ENCODE peak calls at places on chromosome 1, in seven cellular contexts. A is AG04449, J is chondrocyte, L is suprapubic skin, I is mucosa of descending colon, B is nephron progenitor cell, O is fibroblast of pulmonary artery. N is an unnamed sample.

GRCh38 chr1:103125219-103125618 is 16.9 kb upstream of the COL11A1 start:
- DNase-seq in I (no peak), O (no peak), A (no peak), B (no peak), J (no peak), L (no peak), N (no peak)

GRCh38 chr1:147771216-147772125 is 11.1 kb upstream of the GJA5 start:
- DNase-seq in B (peak), A (no peak), O (no peak), L (no peak), I (no peak), J (no peak), N (peak)

GRCh38 chr1:53949023-53949611 is 3.0 kb downstream of the LRRC42 start:
- DNase-seq in J (no peak), B (peak), O (peak), A (no peak), L (no peak), I (no peak), N (no peak)

GRCh38 chr1:156875067-156875615 is 14.5 kb downstream of the NTRK1 start:
- DNase-seq in B (no peak), A (no peak), O (no peak), L (no peak), I (no peak), J (no peak), N (no peak)

GRCh38 chr1:29488086-29488793 is 251.9 kb downstream of the PTPRU start:
- DNase-seq in L (peak), I (no peak), B (no peak), A (no peak), O (no peak), J (peak), N (no peak)

GRCh38 chr1:26999440-26999987 is 6.0 kb downstream of the TRNP1 start:
- DNase-seq in J (peak), L (no peak), O (peak), I (no peak), B (peak), A (peak), N (peak)

GRCh38 chr1:23168079-23168461 is 586 bp downstream of the LUZP1 start:
- DNase-seq in I (peak), O (no peak), B (no peak), L (no peak), J (no peak), A (no peak), N (no peak)

GRCh38 chr1:161986328-161986727 is 37.3 kb downstream of the OLFML2B start:
- DNase-seq in L (no peak), J (peak), I (no peak), B (no peak), O (no peak), A (no peak), N (no peak)

GRCh38 chr1:223832637-223832943 is 13.2 kb downstream of the TP53BP2 start:
- DNase-seq in I (no peak), J (no peak), B (no peak), L (no peak), O (no peak), A (no peak), N (no peak)

GRCh38 chr1:179952181-179952580 is 2.4 kb upstream of the CEP350 start:
- DNase-seq in A (no peak), B (no peak), I (no peak), J (no peak), L (no peak), O (no peak), N (no peak)

GRCh38 chr1:210653771-210654170 is 325.1 kb downstream of the HHAT start:
- DNase-seq in J (no peak), O (peak), I (no peak), B (no peak), L (no peak), A (no peak), N (no peak)

GRCh38 chr1:79988401-79988800 is 981.9 kb upstream of the ADGRL4 start:
- DNase-seq in L (no peak), A (no peak), O (no peak), I (no peak), J (no peak), B (no peak), N (no peak)

GRCh38 chr1:219419135-219419534 is 193.8 kb downstream of the ZC3H11B start:
- DNase-seq in I (no peak), B (no peak), O (no peak), L (no peak), J (no peak), A (no peak), N (no peak)

GRCh38 chr1:78279051-78279450 is 211.7 kb upstream of the PTGFR start:
- DNase-seq in B (no peak), L (no peak), I (no peak), O (peak), J (no peak), A (peak), N (peak)

GRCh38 chr1:203057831-203058673 is 27.8 kb downstream of the MYOG start:
- DNase-seq in O (no peak), J (no peak), A (no peak), I (no peak), B (no peak), L (no peak), N (peak)

GRCh38 chr1:219209578-219209977 is 35.9 kb downstream of the LYPLAL1 start:
- DNase-seq in A (no peak), J (no peak), B (no peak), I (no peak), O (no peak), L (no peak), N (no peak)

DNA sequence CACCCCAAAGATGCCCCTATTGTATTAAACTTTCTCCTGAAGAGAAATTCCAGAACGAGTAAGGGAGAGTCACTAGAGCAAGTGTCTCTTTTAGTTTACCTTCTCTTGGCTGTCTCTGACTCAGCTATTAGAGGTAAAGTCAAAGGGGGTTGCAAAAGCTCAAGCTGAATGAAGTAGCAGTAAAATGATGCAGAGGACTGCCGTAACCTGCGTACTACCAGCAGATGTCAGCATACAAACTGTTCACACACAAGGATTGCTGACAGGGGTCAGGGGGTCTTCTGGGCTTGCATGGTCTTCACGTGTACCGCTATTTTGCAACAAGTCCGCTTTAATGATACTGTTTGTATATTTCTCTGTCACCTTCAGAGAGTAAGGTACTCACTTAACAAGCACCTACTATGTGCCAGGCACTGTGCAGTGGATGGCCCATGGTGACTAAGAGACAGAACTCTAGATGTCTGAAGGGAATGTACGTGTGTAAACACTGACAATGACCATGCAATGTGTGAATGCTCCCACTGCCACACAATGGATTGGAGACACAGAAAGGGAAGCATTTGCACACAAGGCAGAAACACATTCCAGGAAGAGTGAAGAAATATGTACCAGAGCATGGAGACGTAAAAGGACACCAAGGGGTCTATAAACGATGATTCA is 34.9 kb downstream of the CHML start:
- DNase-seq in I (no peak), O (peak), L (no peak), A (no peak), B (no peak), J (no peak), N (no peak)
- TF ChIP-seq CTCF in I (no peak), O (peak), L (no peak), A (no peak), B (peak), J (peak), N (peak)

DNA sequence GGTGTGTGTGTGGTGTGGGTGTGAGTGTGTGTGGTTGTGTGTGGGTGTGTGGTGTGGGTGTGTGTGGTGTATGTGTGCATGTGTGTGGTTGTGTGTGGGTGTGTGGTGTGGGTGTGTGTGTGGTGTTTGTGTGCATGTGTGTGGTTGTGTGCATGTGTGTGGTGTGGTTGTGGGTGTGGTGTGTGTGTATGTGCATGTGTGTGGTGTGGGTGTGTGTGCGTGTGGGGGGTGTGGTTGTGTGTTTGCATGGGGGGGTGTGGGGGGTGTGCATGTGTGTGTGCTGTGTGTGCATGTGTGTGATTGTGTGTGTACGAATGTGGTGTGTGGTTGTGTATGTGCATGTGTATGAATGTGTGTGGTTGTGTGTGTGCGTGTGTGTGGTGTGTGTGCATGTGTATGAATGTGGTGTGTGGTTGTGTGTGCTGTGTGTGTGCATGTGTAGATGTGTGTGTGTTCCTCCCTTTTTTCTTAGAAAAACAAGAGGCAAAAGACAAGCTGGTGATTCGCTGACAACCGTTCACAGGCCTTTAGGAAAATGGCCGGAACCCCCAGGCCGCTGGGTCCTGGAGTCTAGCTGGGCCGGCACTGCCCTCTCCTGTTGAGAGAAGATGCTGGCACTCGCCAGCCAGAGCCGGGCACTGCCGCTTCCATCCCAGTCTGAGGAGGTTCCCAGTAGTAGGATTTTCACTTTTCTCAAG is 44.6 kb upstream of the ARHGEF16 start:
- DNase-seq in L (no peak), J (no peak), B (peak), I (no peak), O (peak), A (peak), N (peak)
- TF ChIP-seq CTCF in L (peak), J (peak), B (peak), I (peak), O (peak), A (peak), N (peak)

DNA sequence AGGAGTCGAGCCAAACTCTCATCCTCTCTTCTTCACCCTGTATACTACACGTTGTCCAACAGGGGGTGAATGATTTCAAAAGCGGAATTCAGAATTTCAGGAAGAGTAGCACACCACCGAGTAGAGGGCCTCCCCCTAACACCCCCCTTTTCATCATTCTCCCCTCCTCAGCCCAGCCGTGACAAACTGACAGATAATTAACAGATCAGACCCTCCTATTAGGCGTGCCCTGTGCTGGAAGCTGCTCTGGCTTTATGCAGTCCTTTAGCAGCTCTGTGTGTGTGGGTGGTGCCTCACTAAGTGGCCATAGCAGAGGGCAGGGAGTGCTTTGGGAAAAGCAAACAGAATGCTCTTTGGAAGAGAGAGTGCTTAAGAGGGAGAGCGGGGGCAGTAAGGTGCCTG is 44.3 kb downstream of the PEX14 start:
- DNase-seq in O (no peak), A (no peak), L (no peak), B (no peak), J (no peak), I (no peak), N (no peak)
- TF ChIP-seq CTCF in O (no peak), A (no peak), L (no peak), B (no peak), J (peak), I (no peak), N (peak)

DNA sequence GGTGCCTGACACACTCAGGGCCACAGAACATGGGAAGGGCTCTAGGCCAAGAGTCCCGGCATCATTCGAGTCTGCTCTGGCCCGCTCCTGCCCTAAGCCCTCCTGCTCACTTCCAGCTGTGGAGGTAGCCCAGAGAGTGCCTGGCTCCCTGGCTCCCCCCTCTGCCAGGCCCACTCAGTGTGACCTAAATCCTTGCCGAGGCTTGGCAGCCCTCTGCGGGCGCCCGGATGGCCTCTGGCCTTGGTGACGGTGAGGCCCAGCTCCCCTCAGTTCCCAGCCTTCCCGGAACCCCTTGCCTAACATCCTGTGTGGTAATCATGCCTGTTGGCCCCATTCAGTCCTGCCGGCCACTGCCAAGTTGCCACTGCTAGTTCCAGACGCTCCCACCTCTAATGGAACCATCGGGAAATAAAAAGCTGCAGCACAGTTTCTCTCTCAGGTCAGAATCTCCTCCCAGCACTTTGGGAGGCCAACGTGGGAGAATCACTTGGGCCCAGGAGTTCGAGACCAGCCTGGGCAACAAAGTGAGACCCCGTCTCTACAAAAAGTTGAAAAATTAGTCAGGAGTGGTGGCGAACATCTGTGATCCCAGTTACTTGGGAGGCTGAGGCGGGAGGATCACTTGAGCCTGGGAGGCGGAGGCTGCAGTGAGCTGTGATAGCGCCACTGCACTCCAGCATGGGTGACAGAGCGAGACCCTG is 1.2 kb upstream of the H6PD start:
- DNase-seq in O (peak), A (no peak), L (peak), J (no peak), I (peak), B (no peak), N (no peak)
- TF ChIP-seq CTCF in O (no peak), A (no peak), L (no peak), J (no peak), I (no peak), B (no peak), N (no peak)

DNA sequence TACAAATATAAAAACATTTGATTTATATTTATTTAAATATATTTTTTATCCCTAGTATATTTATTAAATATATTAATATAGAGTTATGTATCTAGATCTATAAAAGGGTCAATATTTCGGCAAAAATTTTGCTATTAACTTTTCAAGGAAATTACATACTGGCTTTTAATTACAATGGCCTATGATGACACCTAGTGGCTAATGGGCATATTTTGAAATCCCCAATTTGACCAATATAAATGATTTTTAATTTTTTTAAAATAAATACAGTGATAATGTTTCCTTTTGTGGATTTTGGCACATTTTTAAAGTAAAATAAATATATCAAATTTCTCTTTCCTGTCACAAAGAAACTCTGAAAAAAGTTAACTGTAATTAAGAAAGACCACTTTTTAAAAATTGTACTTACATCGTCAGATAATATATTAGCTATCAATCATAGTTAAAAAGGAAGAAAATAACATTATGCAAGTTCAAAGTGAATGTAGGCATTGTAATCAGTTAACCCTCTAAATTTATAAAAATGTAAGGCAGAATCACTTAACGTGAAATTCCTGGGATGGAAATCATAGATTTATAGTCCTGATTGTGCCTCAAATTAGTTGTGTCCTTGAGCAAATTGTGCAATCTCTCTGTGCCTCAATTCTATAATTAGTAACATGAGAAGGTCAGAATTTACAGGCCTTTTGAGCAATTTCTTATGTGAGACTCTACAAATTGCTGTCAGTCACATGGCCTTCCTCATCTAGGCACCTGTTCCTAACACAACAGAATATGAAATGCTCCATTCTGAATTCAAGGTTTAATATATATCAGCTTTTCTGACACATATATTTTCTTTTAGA is 25.6 kb upstream of the RGS13 start:
- DNase-seq in O (peak), J (no peak), L (no peak), I (no peak), B (no peak), A (no peak), N (peak)
- TF ChIP-seq CTCF in O (peak), J (peak), L (peak), I (no peak), B (peak), A (peak), N (peak)

DNA sequence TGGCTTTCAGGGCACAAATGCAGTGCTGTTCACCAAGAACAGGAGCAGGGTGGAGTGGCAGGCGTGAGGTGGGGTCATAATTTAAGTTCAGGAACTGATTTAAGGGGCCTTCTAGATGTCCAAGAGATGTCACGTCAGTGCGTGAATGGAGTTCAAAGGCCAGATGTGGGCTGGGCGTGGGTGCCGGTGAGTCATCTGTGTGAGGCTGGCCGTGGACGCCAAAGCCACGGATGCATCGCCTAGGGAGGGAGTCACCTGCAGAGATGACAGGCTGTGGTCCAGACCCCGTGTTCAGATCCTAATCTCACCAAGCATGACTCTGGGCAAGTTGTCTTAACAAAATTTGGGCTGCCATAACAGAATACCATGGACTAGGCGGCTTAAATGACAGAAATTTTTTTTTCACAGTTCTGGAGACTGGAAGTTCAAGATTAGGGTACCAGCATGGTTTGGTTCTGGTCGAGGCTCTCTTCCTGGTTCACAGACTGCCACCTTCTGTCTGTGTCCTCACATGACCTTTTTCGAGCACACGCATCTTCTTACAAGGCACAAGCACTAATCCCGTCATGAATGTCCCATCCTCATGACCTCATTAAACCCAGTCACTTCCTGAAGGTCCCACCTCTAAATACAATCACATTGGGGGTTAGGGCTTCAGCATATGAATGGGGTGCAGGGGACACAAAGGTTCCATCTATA is 109.6 kb downstream of the PRDM2 start:
- DNase-seq in L (no peak), J (no peak), I (no peak), B (no peak), A (no peak), O (no peak), N (no peak)
- TF ChIP-seq CTCF in L (no peak), J (peak), I (no peak), B (no peak), A (no peak), O (no peak), N (no peak)

GRCh38 chr1:64969305-64970066 is 3.1 kb upstream of the JAK1 start:
- DNase-seq in J (no peak), L (no peak), I (no peak), A (no peak), O (peak), B (no peak), N (no peak)
- TF ChIP-seq CTCF in J (peak), L (no peak), I (no peak), A (no peak), O (no peak), B (no peak), N (peak)

GRCh38 chr1:109198745-109199144 is 15.0 kb upstream of the SARS1 start:
- DNase-seq in A (no peak), O (peak), I (no peak), L (no peak), B (no peak), J (no peak), N (peak)

GRCh38 chr1:109198043-109198695 is 15.5 kb upstream of the SARS1 start:
- DNase-seq in A (no peak), J (no peak), L (no peak), B (no peak), I (no peak), O (peak), N (peak)

GRCh38 chr1:109199710-109200109 is 14.0 kb upstream of the SARS1 start:
- DNase-seq in I (no peak), A (no peak), O (no peak), J (no peak), L (no peak), B (no peak), N (no peak)

GRCh38 chr1:109204484-109204883 is 9.2 kb upstream of the SARS1 start:
- DNase-seq in I (no peak), O (no peak), B (no peak), L (no peak), A (no peak), J (no peak), N (no peak)

GRCh38 chr1:109201123-109201703 is 12.5 kb upstream of the SARS1 start:
- DNase-seq in O (peak), A (no peak), L (no peak), B (peak), J (no peak), I (no peak), N (peak)
- TF ChIP-seq CTCF in O (peak), A (peak), L (peak), B (peak), J (peak), I (peak), N (peak)